ENCODE peak calls at places on chromosomes 16 and 17, in eight cellular contexts. Z, Q, N, V, Y, F, K and L are unnamed samples.
A peak's percentile ranks its signal among the peaks of the same experiment; 100 is the strongest.

GRCh38 chr16:49021136-49021535 is 260.5 kb downstream of the CBLN1 start:
- DNase-seq in Y (no peak), F (no peak), K (no peak), V (no peak), Q (no peak), Z (no peak), N (peak; percentile 69), L (no peak)

GRCh38 chr16:86015606-86016005 is 116.6 kb downstream of the IRF8 start:
- DNase-seq in V (no peak), K (no peak), N (no peak), Z (no peak), F (no peak), Y (no peak), Q (no peak), L (no peak)

GRCh38 chr17:70414275-70414674 is 244.9 kb downstream of the KCNJ2 start:
- DNase-seq in K (no peak), Z (no peak), V (no peak), F (no peak), N (no peak), Q (no peak), Y (no peak), L (no peak)

GRCh38 chr16:88705746-88706287 is 391 bp downstream of the RNF166 start:
- DNase-seq in K (no peak), V (no peak), Z (peak; percentile 65), N (no peak), Q (no peak), Y (no peak), F (no peak), L (no peak)

GRCh38 chr17:27565874-27566672 is 64.9 kb upstream of the LGALS9 start:
- DNase-seq in N (no peak), K (no peak), Q (no peak), Z (no peak), F (no peak), V (no peak), Y (no peak), L (no peak)

GRCh38 chr17:40511667-40512221 is 10.3 kb upstream of the TNS4 start:
- DNase-seq in Z (no peak), K (no peak), F (no peak), Q (no peak), Y (no peak), V (no peak), N (no peak), L (no peak)

GRCh38 chr17:73092518-73093135 is at the start of gene SLC39A11:
- DNase-seq in N (peak; percentile 79), Z (peak; percentile 92), F (peak; percentile 95), Q (peak; percentile 91), K (peak; percentile 93), V (peak; percentile 82), Y (peak; percentile 93), L (peak; percentile 91)

GRCh38 chr17:70313031-70313430 is 143.7 kb downstream of the KCNJ2 start:
- DNase-seq in V (no peak), Q (no peak), Y (no peak), Z (no peak), K (no peak), N (no peak), F (no peak), L (no peak)

GRCh38 chr16:79114759-79115158 is 485.8 kb downstream of the MAF start:
- DNase-seq in N (no peak), F (no peak), Y (no peak), Q (no peak), V (no peak), K (no peak), Z (peak; percentile 10), L (no peak)

GRCh38 chr17:73043686-73044581 is 48.6 kb downstream of the SLC39A11 start:
- DNase-seq in Y (no peak), Z (no peak), Q (no peak), K (no peak), N (no peak), F (no peak), V (no peak), L (no peak)

GRCh38 chr16:56286819-56287218 is 95.5 kb downstream of the GNAO1 start:
- DNase-seq in F (no peak), K (no peak), Z (no peak), Q (no peak), Y (no peak), V (no peak), N (no peak), L (peak; percentile 69)

GRCh38 chr17:67136191-67137025 is 92.1 kb downstream of the CACNG1 start:
- DNase-seq in K (no peak), Y (no peak), Q (no peak), F (no peak), V (no peak), Z (no peak), N (no peak), L (no peak)

GRCh38 chr17:41530062-41531048 is 2.2 kb upstream of the KRT19 start:
- DNase-seq in F (peak; percentile 65), Y (no peak), Q (no peak), V (no peak), Z (peak; percentile 31), K (no peak), N (peak; percentile 96), L (no peak)

GRCh38 chr16:66996324-66996982 is 8.1 kb downstream of the CES4A start:
- DNase-seq in N (peak; percentile 86), V (no peak), Y (no peak), Q (peak; percentile 29), Z (no peak), F (no peak), K (no peak), L (no peak)

GRCh38 chr16:6081320-6081976 is 983.9 kb upstream of the EEF2KMT start:
- DNase-seq in Z (peak; percentile 45), Y (peak; percentile 9), F (peak; percentile 56), N (peak; percentile 1), V (peak; percentile 48), Q (no peak), K (no peak), L (no peak)

GRCh38 chr17:21213491-21214014 is 408 bp downstream of the TMEM11 start:
- DNase-seq in Y (peak; percentile 40), K (no peak), F (no peak), Q (no peak), Z (peak; percentile 69), N (no peak), V (no peak), L (peak; percentile 64)

GRCh38 chr16:74921051-74921450 is 63.9 kb downstream of the WDR59 start:
- DNase-seq in Z (no peak), Y (no peak), F (no peak), K (no peak), N (no peak), V (no peak), Q (no peak), L (no peak)

GRCh38 chr17:44198721-44199552 is 747 bp downstream of the ATXN7L3 start:
- DNase-seq in V (peak; percentile 41), Z (peak; percentile 81), N (no peak), K (peak; percentile 72), Q (peak; percentile 67), Y (peak; percentile 61), F (peak; percentile 64), L (no peak)

GRCh38 chr17:31579265-31579664 is 187.8 kb downstream of the RAB11FIP4 start:
- DNase-seq in N (no peak), Q (no peak), F (no peak), Z (no peak), Y (no peak), V (no peak), K (no peak), L (no peak)

GRCh38 chr16:626787-627457 is 3.9 kb upstream of the WFIKKN1 start:
- DNase-seq in F (no peak), N (peak; percentile 85), Q (no peak), Y (no peak), Z (no peak), K (no peak), V (no peak), L (no peak)

GRCh38 chr16:75931043-75931442 is 204.8 kb upstream of the CPHXL start:
- DNase-seq in Q (no peak), N (peak; percentile 9), V (no peak), K (no peak), Y (no peak), Z (no peak), F (no peak), L (no peak)

GRCh38 chr17:9668532-9668931 is 23.2 kb downstream of the USP43 start:
- DNase-seq in F (no peak), K (no peak), Y (no peak), V (no peak), N (peak; percentile 84), Q (no peak), Z (no peak), L (no peak)

GRCh38 chr16:52581530-52581929 is 34.6 kb upstream of the TOX3 start:
- DNase-seq in Z (no peak), F (no peak), Q (no peak), N (no peak), K (no peak), Y (no peak), V (no peak), L (no peak)
- TF ChIP-seq CTCF in Z (no peak), F (no peak), Q (no peak), N (peak; percentile 21), K (no peak), Y (no peak), V (peak; percentile 32), L (no peak)

DNA sequence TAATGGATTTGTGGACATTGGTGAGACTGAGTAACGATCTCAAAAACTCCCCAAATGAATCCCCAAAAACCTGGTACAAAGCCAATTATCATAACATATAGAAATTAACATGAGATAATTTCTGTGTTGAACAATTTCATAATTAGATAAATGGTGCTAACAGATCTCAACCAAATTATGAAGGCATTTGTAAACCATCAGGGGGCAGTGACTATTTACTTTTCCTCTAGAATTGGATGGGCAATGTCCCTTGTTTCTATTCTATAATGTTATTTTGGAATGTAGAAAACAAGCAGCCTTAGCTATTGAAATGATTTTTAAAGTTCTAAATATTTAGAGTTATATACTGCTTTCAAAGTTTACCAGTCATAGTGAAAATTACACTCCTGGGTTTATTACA is 57.8 kb downstream of the MYH10 start:
- DNase-seq in K (no peak), V (no peak), N (no peak), Z (no peak), Y (no peak), F (no peak), Q (no peak), L (no peak)
- TF ChIP-seq CTCF in K (peak; percentile 38), V (peak; percentile 44), N (peak; percentile 15), Z (peak; percentile 31), Y (no peak), F (no peak), Q (peak; percentile 53), L (no peak)

DNA sequence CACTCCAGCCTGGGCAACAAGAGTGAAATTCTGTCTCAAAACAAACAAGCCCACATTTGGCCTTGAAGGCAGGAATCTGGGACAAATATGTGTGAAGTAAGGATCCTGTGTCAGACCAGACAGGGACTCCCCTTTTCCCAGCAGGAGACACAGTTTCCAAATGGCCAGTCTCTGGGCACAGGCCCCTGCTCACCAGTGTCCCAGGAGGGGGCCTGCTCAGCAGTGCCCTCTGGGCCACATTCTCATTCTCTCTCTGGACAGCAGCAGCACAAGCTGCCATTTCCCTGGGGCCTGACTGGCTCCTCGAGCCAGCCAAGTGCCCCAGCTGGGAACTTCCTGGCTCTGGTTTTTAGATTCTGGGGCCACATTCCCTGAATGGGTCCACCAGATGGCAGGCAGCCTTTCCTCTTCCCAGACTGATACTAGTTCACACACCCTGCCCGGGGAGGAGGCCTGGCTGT is 11.7 kb upstream of the MNT start:
- DNase-seq in Y (peak; percentile 47), Z (no peak), F (no peak), N (no peak), Q (no peak), K (no peak), V (no peak), L (no peak)
- TF ChIP-seq CTCF in Y (no peak), Z (peak; percentile 13), F (no peak), N (peak; percentile 10), Q (no peak), K (no peak), V (no peak), L (no peak)

GRCh38 chr17:50213026-50214015 is 11.9 kb upstream of the COL1A1 start:
- DNase-seq in K (no peak), Y (peak; percentile 56), Z (peak; percentile 61), F (peak; percentile 18), V (no peak), Q (no peak), N (no peak), L (no peak)
- TF ChIP-seq CTCF in K (no peak), Y (no peak), Z (no peak), F (no peak), V (no peak), Q (no peak), N (no peak), L (no peak)